ENCODE peak calls at places on chromosome 17, in four cellular contexts. I is K562, A is endothelial cell of umbilical vein, K is GM12878. P is an unnamed sample.

GRCh38 chr17:697682-698081 is 17.0 kb downstream of the VPS53 start:
- DNase-seq in I (no peak), A (no peak), K (no peak), P (no peak)

GRCh38 chr17:15384142-15384803 is 42.9 kb upstream of the TEKT3 start:
- DNase-seq in I (no peak), A (peak), K (no peak), P (peak)

GRCh38 chr17:61878520-61878919 is 15.2 kb upstream of the BRIP1 start:
- DNase-seq in I (no peak), A (no peak), K (no peak), P (no peak)

GRCh38 chr17:34556384-34556783 is 23.0 kb upstream of the TMEM132E start:
- DNase-seq in I (no peak), A (no peak), K (no peak), P (peak)

GRCh38 chr17:67751101-67752074 is 33.7 kb downstream of the NOL11 start:
- DNase-seq in I (no peak), A (no peak), K (no peak), P (no peak)

GRCh38 chr17:19250421-19251141 is 13.4 kb downstream of the EPN2 start:
- DNase-seq in I (no peak), A (no peak), K (no peak), P (no peak)

GRCh38 chr17:1957037-1957436 is 68.1 kb downstream of the RTN4RL1 start:
- DNase-seq in I (no peak), A (no peak), K (no peak), P (peak)

GRCh38 chr17:1959871-1960569 is 65.1 kb downstream of the RTN4RL1 start:
- DNase-seq in I (no peak), A (no peak), K (no peak), P (peak)

GRCh38 chr17:80437532-80437931 is 22.6 kb downstream of the ENDOV start:
- DNase-seq in I (no peak), A (no peak), K (no peak), P (no peak)
- TF ChIP-seq FOS in I (no peak), A (no peak), K (no peak), P (no peak)

DNA sequence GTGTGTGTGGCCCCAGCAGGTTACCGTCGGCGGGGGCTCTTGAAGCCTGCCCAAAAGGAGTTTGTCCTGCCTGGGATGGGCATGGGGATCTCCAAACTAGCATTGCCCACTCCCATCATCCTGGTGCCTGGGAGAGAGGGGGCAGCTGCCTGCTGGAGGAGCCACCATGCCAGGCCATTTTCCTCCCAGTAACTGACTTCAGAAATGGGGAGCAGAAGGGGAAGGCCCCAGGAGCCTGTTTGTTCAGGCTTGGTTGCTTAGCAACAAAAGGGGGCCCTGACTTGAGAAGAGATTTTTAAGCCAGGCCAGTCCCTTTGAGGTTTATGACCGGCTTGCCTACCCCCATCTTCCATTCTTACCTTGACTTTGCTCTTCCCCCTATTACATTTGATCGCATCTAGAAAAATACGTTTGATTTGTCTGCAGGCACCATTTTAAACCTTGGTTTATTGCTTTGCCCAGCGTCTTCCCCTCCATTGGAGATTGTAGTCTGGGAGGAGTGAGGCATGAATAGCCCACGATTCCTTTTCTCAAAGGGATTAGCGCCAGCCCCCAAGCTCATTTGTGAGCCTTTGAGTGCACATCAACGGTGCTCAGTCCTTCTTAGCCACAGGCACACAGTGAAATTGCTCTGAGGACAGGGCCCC is 217.5 kb downstream of the CCDC182 start:
- DNase-seq in I (no peak), A (no peak), K (no peak), P (no peak)
- TF ChIP-seq FOS in I (no peak), A (no peak), K (no peak), P (no peak)

DNA sequence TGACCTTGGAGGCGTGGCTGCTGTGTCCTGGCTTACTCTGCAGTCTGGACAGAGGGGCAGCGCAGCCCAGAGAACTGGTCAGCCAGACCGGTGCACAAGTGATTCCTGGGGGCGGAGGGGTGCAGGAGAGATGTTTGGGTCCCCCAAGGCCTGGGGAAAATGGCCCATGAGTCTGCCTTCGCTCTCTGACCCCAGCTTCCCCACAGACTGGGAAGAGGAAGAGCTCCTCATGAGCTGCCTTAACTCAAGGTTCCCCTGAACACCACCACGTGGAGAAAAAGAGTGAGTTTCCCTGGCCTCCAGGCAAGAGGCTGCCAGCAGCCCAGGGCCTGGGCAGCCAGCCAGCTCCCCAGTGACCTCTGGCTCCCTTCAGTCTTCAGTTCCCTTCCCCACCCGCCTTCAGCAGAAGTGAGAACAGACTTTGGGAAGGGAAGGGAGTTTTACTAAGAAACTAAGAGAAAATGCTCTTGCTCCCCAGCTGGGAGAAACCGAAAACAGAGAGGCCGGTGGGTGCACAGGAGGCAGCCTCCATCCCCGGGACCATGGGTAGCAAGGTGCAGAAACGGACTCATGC is 2.0 kb upstream of the C17orf99 start:
- DNase-seq in I (peak), A (peak), K (no peak), P (peak)
- TF ChIP-seq FOS in I (no peak), A (no peak), K (no peak), P (no peak)

DNA sequence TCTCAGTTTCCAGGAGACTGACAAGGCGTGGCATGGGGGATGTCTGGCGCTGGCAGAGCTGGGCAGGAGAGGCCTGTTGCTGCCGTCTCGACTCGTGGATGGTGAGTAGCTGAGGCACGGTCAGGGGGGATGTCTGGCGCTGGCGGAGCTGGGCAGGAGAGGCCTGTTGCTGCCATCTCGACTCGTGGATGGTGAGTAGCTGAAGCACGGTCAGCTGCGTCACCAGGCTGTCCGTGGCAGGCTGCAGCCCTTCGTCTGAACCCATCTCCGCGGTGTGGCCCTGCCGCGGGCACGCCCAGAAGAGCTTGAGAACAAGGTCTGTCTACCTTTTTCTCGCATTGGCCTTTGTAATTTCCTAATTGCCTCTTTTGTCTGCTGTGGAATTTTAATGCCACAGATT is 25.0 kb downstream of the ZNF750 start:
- DNase-seq in I (no peak), A (no peak), K (no peak), P (no peak)
- TF ChIP-seq FOS in I (no peak), A (no peak), K (no peak), P (no peak)

GRCh38 chr17:17937450-17937849 is 34.8 kb downstream of the TOM1L2 start:
- DNase-seq in I (no peak), A (no peak), K (no peak), P (peak)

GRCh38 chr17:17934796-17935195 is 37.4 kb downstream of the TOM1L2 start:
- DNase-seq in I (no peak), A (no peak), K (no peak), P (no peak)

GRCh38 chr17:17934214-17934613 is 38.0 kb downstream of the TOM1L2 start:
- DNase-seq in I (no peak), A (no peak), K (no peak), P (no peak)

GRCh38 chr17:17933775-17934174 is 38.4 kb downstream of the TOM1L2 start:
- DNase-seq in I (no peak), A (no peak), K (no peak), P (peak)

GRCh38 chr17:17935321-17936271 is 36.6 kb downstream of the TOM1L2 start:
- DNase-seq in I (no peak), A (no peak), K (no peak), P (peak)
- TF ChIP-seq FOS in I (no peak), A (no peak), K (no peak), P (peak)

GRCh38 chr17:76384222-76384986 is at the start of gene SPHK1:
- DNase-seq in I (peak), A (peak), K (no peak), P (peak)
- TF ChIP-seq FOS in I (no peak), A (no peak), K (no peak), P (no peak)

GRCh38 chr17:74953129-74953687 is 17.5 kb downstream of the OTOP3 start:
- DNase-seq in I (no peak), A (no peak), K (no peak), P (no peak)
- TF ChIP-seq FOS in I (no peak), A (no peak), K (no peak), P (no peak)

GRCh38 chr17:79126139-79126538 is 51.5 kb downstream of the ENGASE start:
- DNase-seq in I (no peak), A (no peak), K (no peak), P (no peak)
- TF ChIP-seq FOS in I (no peak), A (no peak), K (no peak), P (no peak)

GRCh38 chr17:7859028-7859427 is 1.2 kb downstream of the CYB5D1 start:
- DNase-seq in I (no peak), A (no peak), K (no peak), P (no peak)
- TF ChIP-seq FOS in I (no peak), A (no peak), K (no peak), P (no peak)

P was measured in IMR-90.